ENCODE peak calls at places on chromosome X, in six cellular contexts. X, T, R, V, Y and A are unnamed samples.

GRCh38 chrX:75989806-75990590 is 182.9 kb upstream of the PBDC1 start:
- DNase-seq in X (no peak), T (no peak), R (no peak), V (no peak), Y (no peak), A (no peak)

GRCh38 chrX:48751343-48751742 is 10.2 kb upstream of the GLOD5 start:
- DNase-seq in X (no peak), T (no peak), R (no peak), V (no peak), Y (no peak), A (no peak)

GRCh38 chrX:15864629-15865028 is 10.0 kb upstream of the AP1S2 start:
- DNase-seq in X (no peak), T (no peak), R (no peak), V (no peak), Y (no peak), A (no peak)

GRCh38 chrX:72297953-72298730 is 7.6 kb downstream of the CITED1 start:
- DNase-seq in X (no peak), T (no peak), R (peak), V (no peak), Y (peak), A (no peak)

GRCh38 chrX:149638860-149639259 is 7.3 kb upstream of the TMEM185A start:
- DNase-seq in X (no peak), T (no peak), R (no peak), V (no peak), Y (no peak), A (no peak)

GRCh38 chrX:23548164-23548563 is 119.1 kb upstream of the PRDX4 start:
- DNase-seq in X (no peak), T (no peak), R (no peak), V (no peak), Y (no peak), A (no peak)

GRCh38 chrX:33252306-33252825 is 41.0 kb upstream of the DMD start:
- DNase-seq in X (no peak), T (no peak), R (no peak), V (no peak), Y (no peak), A (no peak)

GRCh38 chrX:42976729-42977366 is 198.9 kb upstream of the PPP1R2C start:
- DNase-seq in X (no peak), T (no peak), R (no peak), V (no peak), Y (no peak), A (no peak)

GRCh38 chrX:106144755-106145639 is 23.1 kb upstream of the PWWP3B start:
- DNase-seq in X (no peak), T (no peak), R (no peak), V (no peak), Y (no peak), A (no peak)
- H3K27ac ChIP-seq in X (no peak), T (no peak), R (no peak), V (no peak), Y (no peak), A (no peak)

GRCh38 chrX:130944230-130944629 is 41.2 kb upstream of the ENOX2 start:
- DNase-seq in X (no peak), T (no peak), R (no peak), V (no peak), Y (no peak), A (no peak)
- H3K27ac ChIP-seq in X (no peak), T (no peak), R (no peak), V (no peak), Y (no peak), A (no peak)

DNA sequence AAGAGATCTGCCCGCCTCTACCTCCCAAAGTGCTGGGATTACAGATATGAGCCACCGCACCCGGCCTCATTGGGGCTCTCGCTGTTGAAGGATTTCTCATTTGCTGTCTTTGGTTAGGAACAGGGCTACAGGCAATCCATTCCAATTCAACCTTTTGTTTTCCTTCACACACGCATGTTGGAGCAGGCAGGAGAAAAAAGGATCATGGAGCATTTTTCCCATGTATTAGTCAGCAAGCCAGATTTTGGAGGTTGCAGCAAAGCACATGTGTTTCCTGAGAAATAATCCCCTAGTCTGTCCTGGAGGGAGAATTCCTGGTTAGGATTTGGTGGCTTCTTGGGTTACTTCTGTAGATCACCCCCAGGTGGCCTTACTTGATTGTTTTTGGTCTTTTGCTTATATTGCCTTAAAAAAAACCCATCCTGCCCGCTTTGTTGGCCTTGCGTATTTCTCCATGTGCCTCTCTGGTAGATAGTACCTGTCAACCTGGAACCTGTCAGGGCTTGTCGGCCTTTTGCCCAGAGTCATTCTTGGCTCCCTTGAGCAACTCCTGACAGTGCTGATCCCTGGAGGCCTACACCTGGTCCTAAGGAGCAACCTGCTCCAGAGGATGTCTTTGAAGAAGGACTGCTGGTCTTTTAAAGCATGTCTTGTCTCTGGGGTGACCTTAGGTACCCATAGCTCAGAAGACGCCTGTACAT is 82.4 kb upstream of the CLCN4 start:
- DNase-seq in X (no peak), T (no peak), R (no peak), V (no peak), Y (no peak), A (no peak)
- H3K27ac ChIP-seq in X (no peak), T (no peak), R (no peak), V (no peak), Y (no peak), A (no peak)

GRCh38 chrX:134737061-134737460 is 78.8 kb upstream of the PLAC1 start:
- DNase-seq in X (no peak), T (no peak), R (no peak), V (no peak), Y (no peak), A (no peak)
- H3K27ac ChIP-seq in X (no peak), T (no peak), R (no peak), V (no peak), Y (no peak), A (no peak)

DNA sequence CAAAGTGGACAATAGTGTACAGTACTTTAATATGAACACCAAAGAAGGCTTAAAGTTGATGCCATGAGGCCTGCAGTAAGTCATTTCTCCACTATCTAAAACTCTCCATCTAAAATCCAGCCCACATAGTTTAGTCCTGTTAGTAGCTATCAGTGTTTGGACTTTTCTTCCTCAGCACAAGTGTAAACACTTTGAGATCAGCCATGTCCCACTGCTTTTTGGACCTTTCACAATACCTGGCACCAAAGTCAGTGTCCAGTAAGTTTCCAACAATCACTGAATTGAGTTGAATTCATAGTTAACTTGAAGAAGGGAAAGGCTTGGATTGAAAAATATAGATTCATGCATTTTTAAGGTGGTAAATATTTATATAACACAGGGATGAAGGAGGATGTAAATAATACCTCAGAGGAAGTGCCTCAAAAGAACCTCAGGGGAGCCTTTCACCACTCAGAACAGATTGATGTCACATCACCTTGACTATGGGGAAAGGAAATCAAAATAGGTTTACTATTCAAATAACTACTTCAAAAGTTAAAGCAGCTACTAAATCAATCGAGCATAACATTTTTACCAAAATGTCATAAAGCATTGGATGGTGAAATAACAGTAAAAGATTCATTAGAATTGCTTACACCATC is 76.7 kb downstream of the FTHL17 start:
- DNase-seq in X (no peak), T (no peak), R (no peak), V (no peak), Y (no peak), A (no peak)
- H3K27ac ChIP-seq in X (no peak), T (no peak), R (no peak), V (no peak), Y (no peak), A (no peak)

DNA sequence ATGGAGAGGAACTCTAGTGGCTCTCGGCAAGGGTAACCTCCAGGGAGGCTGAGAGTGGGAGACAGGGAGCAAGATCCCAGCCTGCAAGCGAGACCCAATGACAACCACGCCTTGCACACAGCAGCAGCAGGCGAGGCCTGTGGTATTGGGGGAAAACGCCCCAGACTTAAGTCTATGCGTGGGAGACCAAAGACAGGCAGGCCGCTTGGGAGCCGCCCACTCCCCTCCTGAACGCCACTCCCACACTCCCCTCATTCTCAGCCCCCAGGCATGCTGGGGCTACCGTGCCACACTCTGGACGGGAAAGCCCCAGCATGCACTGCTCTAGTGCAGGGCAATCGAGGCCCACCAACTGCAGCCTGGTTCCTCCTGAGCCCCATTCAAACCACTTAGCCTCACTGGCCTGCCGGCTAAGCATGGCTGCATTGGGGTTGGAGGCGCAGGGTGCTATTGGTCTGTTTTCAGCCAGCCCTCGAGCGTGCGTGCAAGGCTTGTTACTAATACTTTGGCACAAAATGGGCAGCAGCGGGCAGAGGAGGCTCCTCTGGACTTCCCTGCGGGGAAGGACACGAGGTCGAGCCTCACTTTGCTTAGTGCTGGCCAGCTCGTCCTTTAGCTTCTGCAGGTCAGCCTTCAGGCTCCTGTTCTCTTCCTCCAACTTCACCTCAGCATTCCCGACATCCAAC is 14.8 kb downstream of the SLC6A8 start:
- DNase-seq in X (peak), T (no peak), R (no peak), V (no peak), Y (no peak), A (no peak)
- H3K27ac ChIP-seq in X (no peak), T (no peak), R (no peak), V (no peak), Y (no peak), A (no peak)

GRCh38 chrX:13845721-13846378 is 29.0 kb upstream of the GPM6B start:
- DNase-seq in X (no peak), T (no peak), R (no peak), V (no peak), Y (no peak), A (no peak)

GRCh38 chrX:13837290-13837745 is 20.4 kb upstream of the GPM6B start:
- DNase-seq in X (no peak), T (no peak), R (no peak), V (no peak), Y (no peak), A (no peak)

GRCh38 chrX:13840121-13840520 is 23.2 kb upstream of the GPM6B start:
- DNase-seq in X (no peak), T (no peak), R (no peak), V (no peak), Y (no peak), A (no peak)

GRCh38 chrX:13843150-13843721 is 26.3 kb upstream of the GPM6B start:
- DNase-seq in X (no peak), T (no peak), R (no peak), V (no peak), Y (no peak), A (no peak)
- H3K27ac ChIP-seq in X (no peak), T (no peak), R (no peak), V (no peak), Y (no peak), A (no peak)